ENCODE peak calls at places on chromosomes 6 and 20, in six cellular contexts. P is GM12891, G is H1, V is HepG2, Y is GM12878, M is K562. D is an unnamed sample.
A peak's percentile ranks its signal among the peaks of the same experiment; 100 is the strongest.

GRCh38 chr6:97524846-97525245 is 241.8 kb upstream of the MMS22L start:
- DNase-seq in G (peak; percentile 53), Y (no peak), P (no peak), M (no peak), V (no peak), D (no peak)

GRCh38 chr6:69063401-69063800 is 428.3 kb downstream of the ADGRB3 start:
- DNase-seq in Y (no peak), V (no peak), G (no peak), P (no peak), M (no peak), D (no peak)

GRCh38 chr20:58713801-58714339 is 21.3 kb downstream of the NPEPL1 start:
- DNase-seq in Y (no peak), M (no peak), G (no peak), V (no peak), P (peak; percentile 7), D (peak; percentile 7)

GRCh38 chr20:47073766-47074475 is 179.3 kb downstream of the EYA2 start:
- DNase-seq in V (no peak), M (no peak), G (no peak), P (no peak), Y (no peak), D (no peak)

GRCh38 chr6:134719850-134720249 is 230.1 kb downstream of the ALDH8A1 start:
- DNase-seq in G (no peak), M (no peak), V (no peak), P (no peak), Y (no peak), D (no peak)

GRCh38 chr6:15036690-15037245 is 209.1 kb upstream of the JARID2 start:
- DNase-seq in P (no peak), V (peak; percentile 59), Y (no peak), G (peak; percentile 55), M (peak; percentile 90), D (no peak)

GRCh38 chr6:41939091-41939847 is 2.3 kb downstream of the CCND3 start:
- DNase-seq in G (peak; percentile 69), V (no peak), Y (no peak), P (no peak), M (peak; percentile 88), D (no peak)

GRCh38 chr6:20789162-20789561 is 254.9 kb downstream of the CDKAL1 start:
- DNase-seq in M (no peak), V (no peak), Y (no peak), G (no peak), P (no peak), D (no peak)

GRCh38 chr6:135877666-135878065 is 26.2 kb downstream of the PDE7B start:
- DNase-seq in G (no peak), P (no peak), Y (no peak), V (no peak), M (no peak), D (no peak)

GRCh38 chr6:99779631-99780555 is 173.3 kb downstream of the PRDM13 start:
- DNase-seq in G (no peak), M (no peak), P (no peak), V (no peak), Y (no peak), D (no peak)

GRCh38 chr6:1126036-1126435 is 185.9 kb upstream of the FOXQ1 start:
- DNase-seq in G (no peak), V (no peak), M (no peak), P (no peak), Y (no peak), D (no peak)

GRCh38 chr6:41555326-41556300 is 9.4 kb downstream of the FOXP4 start:
- DNase-seq in M (no peak), V (no peak), G (no peak), Y (no peak), P (no peak), D (no peak)

GRCh38 chr6:161168281-161168891 is 105.5 kb downstream of the AGPAT4 start:
- DNase-seq in Y (no peak), M (no peak), V (no peak), P (no peak), G (no peak), D (no peak)

GRCh38 chr6:14270925-14271791 is 153.6 kb downstream of the CD83 start:
- DNase-seq in P (no peak), V (no peak), M (peak; percentile 75), G (peak; percentile 32), Y (no peak), D (no peak)

GRCh38 chr6:119148825-119149525 is 70.5 kb upstream of the FAM184A start:
- DNase-seq in G (peak; percentile 16), V (no peak), M (no peak), P (no peak), Y (no peak), D (no peak)

GRCh38 chr6:1023229-1023628 is 288.7 kb upstream of the FOXQ1 start:
- DNase-seq in G (no peak), Y (no peak), V (no peak), P (no peak), M (no peak), D (no peak)

GRCh38 chr6:33566182-33567084 is 13.6 kb downstream of the BAK1 start:
- DNase-seq in V (no peak), Y (no peak), M (peak; percentile 13), G (no peak), P (no peak), D (no peak)

GRCh38 chr6:29255530-29255929 is 46.0 kb upstream of the OR14J1 start:
- DNase-seq in P (no peak), G (no peak), V (no peak), Y (no peak), M (no peak), D (no peak)

GRCh38 chr6:88374556-88374955 is 208.4 kb upstream of the CNR1 start:
- DNase-seq in V (no peak), M (no peak), P (no peak), G (no peak), Y (no peak), D (no peak)

DNA sequence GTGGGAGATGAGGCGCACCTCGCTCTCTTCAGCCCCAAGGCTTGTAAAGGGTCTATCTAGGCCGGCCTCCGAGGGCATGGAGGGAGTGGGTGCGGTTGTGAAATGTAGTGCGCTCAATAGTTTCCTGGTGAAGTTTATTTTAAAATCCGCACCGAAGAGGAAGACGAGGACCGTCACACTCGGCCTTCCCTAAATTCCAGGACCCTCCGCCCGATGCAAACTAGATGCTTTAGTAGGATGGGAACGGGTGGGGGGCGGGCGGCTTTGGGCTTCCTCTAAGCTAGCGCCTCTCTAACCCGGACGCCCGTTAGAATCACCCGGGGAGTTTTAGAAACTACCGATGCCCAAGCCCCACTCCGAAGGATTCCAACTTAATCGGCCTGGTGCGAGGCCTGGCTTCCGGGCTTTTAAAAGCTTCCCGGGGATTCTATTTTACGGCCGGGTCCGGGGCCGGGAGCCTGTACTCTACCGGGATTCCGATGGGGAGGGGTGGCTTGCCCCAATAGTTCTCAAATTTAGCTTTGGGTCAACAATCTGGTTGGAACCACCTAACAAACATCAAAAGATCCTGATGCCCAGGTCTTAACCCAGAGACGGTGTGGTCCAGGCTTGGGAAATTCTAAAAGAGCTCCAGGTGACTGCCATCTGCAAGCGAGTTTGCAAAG is 548 bp upstream of the BCAS4 start:
- DNase-seq in P (no peak), M (no peak), G (no peak), Y (no peak), V (no peak), D (no peak)
- TF ChIP-seq POLR2AphosphoS5 in P (no peak), M (no peak), G (no peak), Y (no peak), V (no peak), D (no peak)

DNA sequence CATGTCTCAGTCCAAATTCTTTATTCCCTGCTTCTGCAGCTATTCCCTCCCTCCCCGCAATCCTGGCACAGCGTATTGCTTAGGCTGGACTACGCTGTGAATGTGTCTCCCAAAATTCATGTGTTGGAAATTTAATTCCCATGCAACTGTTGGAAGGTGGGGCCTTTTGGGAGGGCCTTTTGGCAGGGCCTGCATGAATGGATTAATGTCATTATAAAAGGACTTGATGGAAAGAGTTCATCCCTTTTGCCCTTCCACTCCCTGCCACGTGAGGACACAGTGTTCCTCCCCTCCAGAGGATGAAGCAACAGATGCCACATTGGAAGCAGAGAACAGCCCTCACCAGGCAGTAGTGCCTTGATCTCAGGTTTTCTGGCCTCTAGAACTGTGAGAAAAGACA is 20.4 kb upstream of the NOTCH4 start:
- DNase-seq in V (no peak), G (no peak), P (no peak), Y (no peak), M (no peak), D (no peak)
- TF ChIP-seq TAF1 in V (no peak), G (no peak), P (no peak), Y (no peak), M (no peak), D (no peak)

GRCh38 chr20:18587665-18588553 is at the start of gene DTD1:
- DNase-seq in G (peak; percentile 99), P (peak; percentile 79), Y (peak; percentile 57), M (peak; percentile 90), V (peak; percentile 84), D (peak; percentile 75)

GRCh38 chr20:18590163-18590562 is 2.3 kb downstream of the DTD1 start:
- DNase-seq in P (no peak), V (no peak), Y (no peak), G (no peak), M (no peak), D (no peak)

GRCh38 chr20:18585134-18585533 is 2.7 kb upstream of the DTD1 start:
- DNase-seq in M (no peak), P (no peak), G (no peak), Y (no peak), V (peak; percentile 86), D (no peak)

DNA sequence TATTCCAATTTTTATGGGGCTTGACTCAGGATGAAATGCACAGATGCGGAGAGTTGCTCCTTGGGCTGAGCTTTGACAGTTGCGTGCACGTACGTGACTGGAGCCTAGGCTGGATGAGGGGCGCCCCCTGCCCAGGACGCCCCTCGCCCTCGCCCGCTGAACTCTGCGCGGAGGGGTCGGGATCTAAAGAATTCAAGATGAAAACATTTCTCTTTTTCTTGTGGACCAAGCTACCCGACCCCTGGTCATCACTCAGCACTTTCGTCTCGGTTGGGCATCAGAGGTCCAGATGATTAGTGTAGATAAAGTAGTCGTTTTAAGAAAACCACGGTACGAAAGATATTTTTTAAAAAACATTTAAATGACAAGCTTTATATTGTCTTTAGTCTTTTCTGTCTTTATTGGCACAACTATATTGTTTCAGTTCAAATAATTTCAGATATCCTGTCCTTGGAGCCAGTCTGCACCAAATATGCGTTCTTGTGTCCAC is 745 bp downstream of the DTD1 start:
- DNase-seq in P (no peak), V (no peak), M (no peak), G (peak; percentile 51), Y (no peak), D (no peak)
- TF ChIP-seq POLR2A in P (no peak), V (no peak), M (no peak), G (no peak), Y (no peak), D (no peak)

GRCh38 chr6:36038120-36038876 is 10.7 kb downstream of the MAPK14 start:
- DNase-seq in G (no peak), Y (no peak), P (no peak), V (no peak), M (no peak), D (no peak)

GRCh38 chr6:36042618-36043260 is 15.1 kb downstream of the MAPK14 start:
- DNase-seq in M (no peak), V (no peak), P (no peak), Y (no peak), G (no peak), D (no peak)

GRCh38 chr6:36035240-36035639 is 7.6 kb downstream of the MAPK14 start:
- DNase-seq in P (no peak), M (no peak), G (no peak), V (no peak), Y (no peak), D (no peak)

GRCh38 chr6:36040958-36041357 is 13.3 kb downstream of the MAPK14 start:
- DNase-seq in V (no peak), P (no peak), G (no peak), M (no peak), Y (no peak), D (no peak)

GRCh38 chr6:36039113-36039512 is 11.5 kb downstream of the MAPK14 start:
- DNase-seq in G (no peak), P (no peak), M (no peak), Y (no peak), V (peak; percentile 83), D (no peak)
- TF ChIP-seq POLR2AphosphoS5 in G (no peak), P (no peak), M (no peak), Y (no peak), V (no peak), D (no peak)